ENCODE peak calls at places on chromosomes 12 and 14, in eight cellular contexts. P is uterus, W is GM12892, E is H1, G is suprapubic skin, A is spleen, N is body of pancreas, Q is upper lobe of left lung. X is an unnamed sample.
A peak's percentile ranks its signal among the peaks of the same experiment; 100 is the strongest.

GRCh38 chr14:31097081-31097480 is 70.9 kb upstream of the STRN3 start:
- DNase-seq in G (no peak), E (no peak), W (no peak), Q (no peak), P (no peak), A (no peak), N (no peak), X (no peak)

GRCh38 chr14:94379291-94380224 is 8.8 kb downstream of the SERPINA1 start:
- DNase-seq in A (no peak), G (no peak), Q (no peak), N (no peak), P (no peak), E (no peak), W (no peak), X (no peak)

GRCh38 chr12:41106315-41106714 is 81.8 kb upstream of the PDZRN4 start:
- DNase-seq in A (no peak), P (no peak), N (no peak), Q (no peak), E (no peak), W (no peak), G (no peak), X (no peak)

GRCh38 chr12:56258068-56258819 is at the start of gene ANKRD52:
- DNase-seq in G (no peak), Q (peak; percentile 79), W (peak; percentile 96), P (peak; percentile 75), A (peak; percentile 95), N (peak; percentile 76), E (peak; percentile 89), X (peak; percentile 97)

GRCh38 chr12:57166971-57167371 is 19.6 kb upstream of the LRP1-AS start:
- DNase-seq in A (no peak), P (peak; percentile 17), W (no peak), G (no peak), Q (no peak), E (no peak), N (no peak), X (no peak)

GRCh38 chr14:67762051-67762450 is 54.3 kb downstream of the ZFYVE26 start:
- DNase-seq in A (no peak), Q (no peak), E (no peak), P (no peak), N (no peak), W (no peak), G (no peak), X (no peak)

GRCh38 chr12:20492251-20492728 is 124.0 kb downstream of the PDE3A start:
- DNase-seq in P (no peak), N (no peak), A (no peak), E (no peak), G (no peak), W (no peak), Q (peak; percentile 23), X (no peak)

GRCh38 chr14:30005114-30005698 is 77.6 kb upstream of the PRKD1 start:
- DNase-seq in P (no peak), G (no peak), Q (no peak), A (no peak), N (no peak), E (no peak), W (no peak), X (peak; percentile 10)

GRCh38 chr12:111446044-111446581 is 40.4 kb downstream of the SH2B3 start:
- DNase-seq in P (peak; percentile 64), Q (no peak), A (no peak), W (no peak), N (peak; percentile 87), E (peak; percentile 72), G (peak; percentile 74), X (no peak)

GRCh38 chr14:74792249-74793039 is 29.3 kb downstream of the YLPM1 start:
- DNase-seq in N (no peak), G (no peak), P (no peak), E (no peak), Q (no peak), W (no peak), A (no peak), X (no peak)

GRCh38 chr14:54253195-54253947 is 143.4 kb upstream of the CDKN3 start:
- DNase-seq in W (no peak), G (no peak), A (no peak), E (no peak), Q (no peak), N (no peak), P (no peak), X (no peak)

GRCh38 chr12:108609535-108610335 is 11.9 kb upstream of the TMEM119 start:
- DNase-seq in W (no peak), Q (no peak), P (peak; percentile 79), G (peak; percentile 93), N (peak; percentile 26), E (no peak), A (no peak), X (no peak)

GRCh38 chr14:101706509-101707284 is 54.8 kb upstream of the PPP2R5C start:
- DNase-seq in E (no peak), G (no peak), A (no peak), P (no peak), W (no peak), N (no peak), Q (no peak), X (no peak)

GRCh38 chr14:61547186-61548121 is 147.9 kb upstream of the HIF1A start:
- DNase-seq in Q (peak; percentile 52), G (no peak), W (no peak), N (no peak), E (no peak), P (no peak), A (no peak), X (no peak)

GRCh38 chr14:93049867-93050331 is 65.8 kb downstream of the ITPK1 start:
- DNase-seq in W (no peak), A (no peak), E (no peak), G (no peak), P (no peak), N (no peak), Q (no peak), X (no peak)

GRCh38 chr12:53567961-53568360 is 58.2 kb downstream of the ATF7 start:
- DNase-seq in Q (no peak), E (no peak), N (no peak), W (no peak), G (no peak), P (no peak), A (no peak), X (no peak)

GRCh38 chr12:52005903-52006703 is 643 bp upstream of the TAMALIN start:
- DNase-seq in N (peak; percentile 24), G (no peak), E (no peak), W (peak; percentile 61), A (peak; percentile 93), Q (peak; percentile 87), P (peak; percentile 56), X (peak; percentile 75)

GRCh38 chr12:52005218-52005902 is 1.4 kb upstream of the TAMALIN start:
- DNase-seq in A (no peak), E (no peak), W (no peak), G (no peak), P (no peak), N (no peak), Q (no peak), X (no peak)

GRCh38 chr12:52007158-52007921 is 594 bp downstream of the TAMALIN start:
- DNase-seq in P (peak; percentile 65), W (no peak), E (no peak), G (no peak), A (peak; percentile 95), Q (peak; percentile 48), N (no peak), X (peak; percentile 60)

GRCh38 chr12:52007982-52008510 is 1.3 kb downstream of the TAMALIN start:
- DNase-seq in G (no peak), A (no peak), P (no peak), E (no peak), N (no peak), W (no peak), Q (no peak), X (no peak)

DNA sequence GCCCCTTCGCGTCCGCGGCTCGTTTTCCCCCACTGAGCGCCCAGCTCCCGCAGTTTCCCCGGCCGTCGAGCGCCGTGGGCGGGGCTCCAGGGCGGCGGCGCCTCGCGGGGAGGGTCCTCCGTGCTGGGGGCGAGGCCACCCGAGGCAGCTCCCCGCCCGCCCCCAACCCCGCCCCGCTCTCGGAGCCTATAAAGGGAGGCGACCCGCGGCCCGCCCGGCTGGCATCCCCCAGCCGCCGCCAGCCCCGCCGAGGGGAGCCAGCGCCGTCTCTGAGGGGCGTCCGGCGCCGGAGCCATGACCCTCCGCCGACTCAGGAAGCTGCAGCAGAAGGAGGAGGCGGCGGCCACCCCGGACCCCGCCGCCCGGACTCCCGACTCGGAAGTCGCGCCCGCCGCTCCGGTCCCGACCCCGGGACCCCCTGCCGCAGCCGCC is at the start of gene TAMALIN:
- DNase-seq in W (no peak), Q (peak; percentile 71), N (peak; percentile 57), G (no peak), P (peak; percentile 75), A (peak; percentile 94), E (no peak), X (peak; percentile 63)
- TF ChIP-seq POLR2A in W (no peak), Q (peak; percentile 91), N (peak; percentile 83), G (peak; percentile 71), P (peak; percentile 79), A (peak; percentile 85), E (no peak), X (no peak)

DNA sequence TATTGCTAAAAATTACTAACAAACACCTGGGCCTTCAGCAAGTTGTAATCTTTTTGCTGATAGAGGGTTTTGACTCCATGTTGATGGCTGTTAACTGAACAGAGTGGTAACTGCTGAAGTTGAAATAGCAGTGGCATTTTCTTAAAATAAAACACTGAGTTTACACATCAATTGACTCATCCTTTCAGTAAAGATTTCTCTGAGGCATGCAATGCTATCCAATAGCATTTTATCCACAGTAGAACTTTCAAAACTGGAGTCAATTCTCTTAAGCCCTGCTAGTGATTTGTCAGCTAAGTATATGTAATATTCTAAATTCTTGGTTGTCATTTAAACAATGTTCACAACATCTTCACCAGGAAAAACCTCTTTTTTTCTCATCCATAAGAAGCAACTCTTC is 59.5 kb downstream of the CMAS start:
- DNase-seq in E (no peak), A (no peak), N (no peak), Q (no peak), W (no peak), G (no peak), P (no peak), X (no peak)
- TF ChIP-seq POLR2A in E (no peak), A (no peak), N (no peak), Q (no peak), W (no peak), G (no peak), P (no peak), X (no peak)

DNA sequence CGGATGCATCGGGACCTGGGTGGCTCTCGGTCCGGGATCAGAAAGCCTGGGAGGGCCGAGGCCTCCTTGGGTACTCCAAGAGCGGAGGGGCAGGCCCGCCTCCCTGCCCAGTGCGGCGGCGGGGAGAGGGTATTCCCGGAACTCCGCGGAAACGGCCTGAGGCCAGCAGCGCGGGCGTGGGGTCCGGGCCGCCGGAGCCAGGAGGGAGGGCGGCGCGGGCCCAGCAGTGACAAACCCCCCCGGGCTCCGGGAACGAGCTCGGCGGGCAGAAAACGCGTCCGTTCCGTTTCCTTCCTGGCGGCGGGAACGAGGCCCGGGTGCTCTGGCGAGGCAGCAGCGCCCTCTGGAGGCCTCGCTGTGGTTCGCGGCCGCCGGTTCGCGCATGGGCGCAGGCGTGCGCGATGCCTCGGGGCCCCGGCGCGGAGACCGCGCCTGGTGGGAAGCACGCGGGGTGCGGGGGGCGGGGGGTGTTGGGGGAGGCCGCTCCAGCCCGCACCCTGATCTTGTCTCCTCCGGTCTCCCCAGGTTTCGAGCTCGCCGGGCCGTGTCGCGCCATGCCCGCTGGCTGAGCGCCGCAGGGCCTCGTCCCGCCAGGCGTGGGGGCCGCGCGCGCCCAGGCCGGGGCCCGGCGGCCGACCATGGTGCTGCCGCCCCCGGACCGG is 1.9 kb downstream of the TMEM121 start:
- DNase-seq in P (peak; percentile 71), W (peak; percentile 97), Q (peak; percentile 71), N (peak; percentile 82), A (peak; percentile 95), E (peak; percentile 83), G (no peak), X (peak; percentile 96)
- TF ChIP-seq POLR2A in P (no peak), W (no peak), Q (no peak), N (no peak), A (no peak), E (no peak), G (no peak), X (no peak)

GRCh38 chr14:105014631-105015030 is 6.3 kb downstream of the CDCA4 start:
- DNase-seq in G (no peak), Q (no peak), P (no peak), W (no peak), A (no peak), N (no peak), E (no peak), X (no peak)
- TF ChIP-seq POLR2A in G (no peak), Q (no peak), P (no peak), W (no peak), A (no peak), N (no peak), E (no peak), X (no peak)

X was measured in GM12891.